ENCODE peak calls at places on chromosomes 3 and 15, in six cellular contexts. I, D, A, O, K and H are unnamed samples.

GRCh38 chr3:44883999-44884431 is 9.6 kb downstream of the TGM4 start:
- DNase-seq in A (peak; percentile 90), D (peak; percentile 40), O (peak; percentile 99), K (peak; percentile 89), I (no peak), H (peak; percentile 79)

GRCh38 chr15:20340331-20340811 is 201.2 kb downstream of the GOLGA6L6 start:
- DNase-seq in I (no peak), O (peak; percentile 17), D (peak; percentile 89), A (peak; percentile 2), K (no peak), H (no peak)

GRCh38 chr3:13623101-13623654 is 74.3 kb downstream of the FBLN2 start:
- DNase-seq in D (peak; percentile 70), A (no peak), I (no peak), K (no peak), O (no peak), H (peak; percentile 97)

GRCh38 chr3:124383051-124383450 is 347.2 kb upstream of the UMPS start:
- DNase-seq in D (no peak), K (no peak), O (peak; percentile 50), I (no peak), A (no peak), H (no peak)

GRCh38 chr15:74434260-74434915 is 630 bp upstream of the SEMA7A start:
- DNase-seq in I (no peak), O (no peak), K (no peak), A (no peak), D (no peak), H (no peak)

GRCh38 chr3:193870376-193871092 is 265.4 kb upstream of the HES1 start:
- DNase-seq in K (no peak), O (peak; percentile 48), I (no peak), D (peak; percentile 46), A (no peak), H (peak; percentile 84)

GRCh38 chr3:127034990-127035652 is 52.2 kb downstream of the PLXNA1 start:
- DNase-seq in K (no peak), O (no peak), A (no peak), D (no peak), I (no peak), H (no peak)

GRCh38 chr3:48661501-48662139 is 1.1 kb downstream of the CELSR3 start:
- DNase-seq in D (peak; percentile 85), A (peak; percentile 43), O (peak; percentile 40), I (no peak), K (peak; percentile 49), H (no peak)

GRCh38 chr3:72143322-72143721 is 358.4 kb upstream of the PROK2 start:
- DNase-seq in A (no peak), I (no peak), K (peak; percentile 61), O (peak; percentile 70), D (no peak), H (no peak)

GRCh38 chr3:99473321-99473751 is 165.1 kb upstream of the COL8A1 start:
- DNase-seq in I (no peak), A (no peak), K (peak; percentile 42), D (no peak), O (peak; percentile 13), H (no peak)

DNA sequence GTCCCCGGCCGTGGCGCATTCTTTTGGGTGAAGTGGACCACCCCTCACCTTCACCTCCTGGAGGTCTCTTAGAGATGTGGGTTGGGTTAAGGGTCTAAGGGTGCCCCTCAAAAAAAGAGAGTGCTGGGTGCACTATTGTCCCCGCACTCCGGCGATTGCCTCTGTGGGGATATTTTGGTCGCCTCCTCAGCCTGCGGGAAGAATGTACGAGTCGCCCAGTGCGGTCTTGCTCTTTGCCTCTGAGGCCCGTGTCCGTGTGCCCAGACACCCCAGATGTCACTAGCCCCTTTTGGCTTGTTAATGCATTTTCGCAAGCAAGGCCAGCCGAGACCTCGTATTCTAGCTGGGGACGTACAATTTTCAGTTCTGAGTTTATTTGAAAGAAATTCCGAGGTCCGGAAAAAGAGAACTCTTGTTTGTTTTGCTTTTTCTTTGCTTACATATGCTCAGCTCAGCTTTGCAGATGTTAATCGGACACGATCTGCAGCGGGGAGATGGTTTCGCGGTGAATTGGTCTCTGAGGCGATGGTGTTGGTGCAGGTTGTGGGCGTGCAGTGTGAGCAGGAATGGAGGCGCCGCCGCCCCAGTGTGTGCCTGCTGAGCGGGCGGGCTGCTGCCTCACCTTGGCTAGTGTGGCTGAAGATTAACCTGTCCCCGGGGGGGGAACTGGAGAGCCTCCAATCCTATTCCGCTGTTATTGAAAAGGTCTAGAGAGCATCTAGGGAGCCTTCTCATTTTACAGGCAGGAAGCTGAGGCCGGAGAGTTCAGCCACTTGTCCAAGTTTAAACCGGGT is 1.4 kb downstream of the ST6GAL1 start:
- DNase-seq in K (peak; percentile 56), O (peak; percentile 42), D (peak; percentile 79), I (no peak), A (peak; percentile 56), H (no peak)
- TF ChIP-seq EZH2 in K (no peak), O (no peak), D (peak; percentile 19), I (no peak), A (no peak), H (no peak)

GRCh38 chr15:84880007-84880406 is 4.5 kb upstream of the SLC28A1 start:
- DNase-seq in K (no peak), D (no peak), A (no peak), I (no peak), O (no peak), H (no peak)

GRCh38 chr15:84876269-84876668 is 8.2 kb upstream of the SLC28A1 start:
- DNase-seq in I (no peak), O (no peak), K (no peak), D (no peak), A (no peak), H (no peak)

GRCh38 chr15:84879088-84879780 is 5.2 kb upstream of the SLC28A1 start:
- DNase-seq in I (no peak), A (no peak), O (no peak), D (no peak), K (no peak), H (no peak)

GRCh38 chr15:84880822-84881519 is 3.5 kb upstream of the SLC28A1 start:
- DNase-seq in O (no peak), K (no peak), D (no peak), A (no peak), I (no peak), H (no peak)

GRCh38 chr15:84878504-84878903 is 6.0 kb upstream of the SLC28A1 start:
- DNase-seq in A (peak; percentile 55), K (peak; percentile 59), D (peak; percentile 71), I (no peak), O (peak; percentile 56), H (peak; percentile 9)
- H3K4me3 ChIP-seq in A (no peak overlapping the region), K (no peak overlapping the region), D (no peak overlapping the region), I (no peak overlapping the region), O (no peak overlapping the region), H (no peak overlapping the region)

GRCh38 chr15:89409184-89409992 is 74.8 kb upstream of the POLG start:
- DNase-seq in D (no peak), K (no peak), I (no peak), O (no peak), A (no peak), H (no peak)
- TF ChIP-seq EZH2 in D (peak; percentile 71), K (peak; percentile 69), I (no peak), O (no peak), A (peak; percentile 19), H (peak; percentile 95)

DNA sequence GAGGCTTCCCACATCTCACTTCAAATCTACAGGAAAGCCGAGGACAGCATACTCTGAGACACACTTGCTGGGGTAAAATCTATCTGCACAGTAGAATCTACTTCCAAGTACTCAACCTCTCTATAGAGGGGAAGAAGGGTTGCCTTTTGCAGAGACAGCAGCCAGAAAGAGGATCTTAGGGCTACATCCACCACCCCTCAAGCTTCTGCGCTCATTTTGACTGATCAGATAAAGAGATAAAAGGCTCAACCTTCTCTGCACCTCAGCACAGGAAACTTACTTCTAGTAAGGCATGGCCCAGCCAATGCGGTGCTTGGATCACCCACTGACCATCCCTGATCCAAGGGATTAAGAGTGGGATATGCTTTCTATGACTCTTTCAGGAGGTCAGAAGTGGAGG is 6.9 kb upstream of the SLC9A9 start:
- DNase-seq in D (no peak), O (no peak), I (no peak), K (no peak), A (no peak), H (no peak)
- H3K4me3 ChIP-seq in D (no peak overlapping the region), O (no peak overlapping the region), I (no peak overlapping the region), K (no peak overlapping the region), A (no peak overlapping the region), H (no peak overlapping the region)

GRCh38 chr3:27723803-27724458 is 1.8 kb upstream of the EOMES start:
- DNase-seq in O (no peak), A (no peak), I (no peak), K (no peak), D (no peak), H (no peak)
- TF ChIP-seq EZH2 in O (no peak), A (peak; percentile 88), I (no peak), K (peak; percentile 28), D (peak; percentile 85), H (peak; percentile 65)

DNA sequence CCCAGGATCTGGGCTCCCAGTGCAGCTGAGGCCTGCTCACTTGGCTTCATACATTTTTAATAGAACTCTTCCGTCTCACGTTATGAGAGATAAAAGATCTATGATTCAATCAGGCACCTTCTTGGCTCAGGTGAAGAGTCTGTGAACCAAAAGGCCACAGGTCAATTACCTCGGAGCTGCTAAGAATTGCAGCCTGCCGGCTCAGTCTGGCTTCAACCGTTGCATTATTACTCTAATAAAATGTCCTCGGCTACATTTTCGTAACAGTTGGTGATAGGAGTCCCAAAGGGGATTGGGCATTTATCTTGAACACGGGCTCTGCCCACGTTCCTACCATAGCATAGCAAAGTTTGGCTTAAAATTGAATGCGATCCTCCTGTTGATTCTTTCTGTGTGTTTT is 176.3 kb downstream of the SLCO3A1 start:
- DNase-seq in K (no peak), O (no peak), D (no peak), I (no peak), A (no peak), H (no peak)
- H3K4me3 ChIP-seq in K (no peak overlapping the region), O (no peak overlapping the region), D (no peak overlapping the region), I (no peak overlapping the region), A (no peak overlapping the region), H (no peak overlapping the region)